ENCODE peak calls at places on chromosomes 1 and 21, in seven cellular contexts. F is OCI-LY7, Q is brain microvascular endothelial cell, X is lower leg skin, R is astrocyte of the spinal cord, V is GM12865, A is tibial nerve. P is an unnamed sample.

GRCh38 chr1:157566484-157567300 is 14.4 kb upstream of the FCRL5 start:
- DNase-seq in X (no peak), Q (no peak), R (no peak), F (peak), A (no peak), V (peak), P (no peak)

GRCh38 chr1:233015965-233016364 is 65.6 kb downstream of the NTPCR start:
- DNase-seq in V (peak), X (no peak), A (no peak), Q (no peak), F (peak), R (no peak), P (no peak)

GRCh38 chr1:59833022-59833421 is 18.3 kb downstream of the HOOK1 start:
- DNase-seq in V (no peak), X (no peak), A (no peak), Q (no peak), R (no peak), F (no peak), P (no peak)

GRCh38 chr1:185585770-185586169 is 148.4 kb upstream of the HMCN1 start:
- DNase-seq in Q (no peak), X (no peak), F (no peak), R (no peak), V (no peak), A (no peak), P (no peak)

GRCh38 chr1:52482326-52483004 is 70.4 kb downstream of the TUT4 start:
- DNase-seq in X (no peak), R (no peak), F (no peak), V (no peak), A (no peak), Q (no peak), P (no peak)

GRCh38 chr1:12600880-12601633 is 17.0 kb downstream of the DHRS3 start:
- DNase-seq in Q (no peak), V (peak), X (no peak), A (no peak), F (peak), R (no peak), P (no peak)

GRCh38 chr21:34022557-34023335 is 50.6 kb upstream of the MRPS6 start:
- DNase-seq in F (peak), X (no peak), A (no peak), R (no peak), Q (no peak), V (peak), P (peak)

GRCh38 chr1:87451229-87451900 is 122.7 kb downstream of the LMO4 start:
- DNase-seq in R (no peak), V (no peak), Q (peak), X (no peak), A (no peak), F (no peak), P (no peak)

GRCh38 chr1:59730759-59731478 is 83.8 kb upstream of the HOOK1 start:
- DNase-seq in V (no peak), Q (peak), X (peak), R (peak), A (peak), F (no peak), P (no peak)

GRCh38 chr1:53896673-53897229 is 2.8 kb downstream of the DIO1 start:
- DNase-seq in F (no peak), V (no peak), Q (no peak), X (no peak), A (no peak), R (peak), P (no peak)

GRCh38 chr1:17340358-17340757 is 31.6 kb upstream of the PADI6 start:
- DNase-seq in X (no peak), Q (no peak), R (no peak), F (no peak), V (no peak), A (no peak), P (no peak)

GRCh38 chr1:234584926-234585325 is 25.1 kb downstream of the IRF2BP2 start:
- DNase-seq in F (no peak), Q (peak), X (no peak), R (peak), V (no peak), A (no peak), P (no peak)
- TF ChIP-seq CTCF in F (no peak), Q (no peak), X (no peak), R (no peak), V (no peak), A (no peak), P (no peak)

GRCh38 chr1:234722267-234722704 is 112.3 kb upstream of the IRF2BP2 start:
- DNase-seq in R (no peak), X (no peak), V (no peak), F (no peak), Q (no peak), A (no peak), P (no peak)
- H3K4me3 ChIP-seq in R (no peak), X (no peak), V (no peak), F (no peak), Q (no peak), A (no peak), P (no peak)

DNA sequence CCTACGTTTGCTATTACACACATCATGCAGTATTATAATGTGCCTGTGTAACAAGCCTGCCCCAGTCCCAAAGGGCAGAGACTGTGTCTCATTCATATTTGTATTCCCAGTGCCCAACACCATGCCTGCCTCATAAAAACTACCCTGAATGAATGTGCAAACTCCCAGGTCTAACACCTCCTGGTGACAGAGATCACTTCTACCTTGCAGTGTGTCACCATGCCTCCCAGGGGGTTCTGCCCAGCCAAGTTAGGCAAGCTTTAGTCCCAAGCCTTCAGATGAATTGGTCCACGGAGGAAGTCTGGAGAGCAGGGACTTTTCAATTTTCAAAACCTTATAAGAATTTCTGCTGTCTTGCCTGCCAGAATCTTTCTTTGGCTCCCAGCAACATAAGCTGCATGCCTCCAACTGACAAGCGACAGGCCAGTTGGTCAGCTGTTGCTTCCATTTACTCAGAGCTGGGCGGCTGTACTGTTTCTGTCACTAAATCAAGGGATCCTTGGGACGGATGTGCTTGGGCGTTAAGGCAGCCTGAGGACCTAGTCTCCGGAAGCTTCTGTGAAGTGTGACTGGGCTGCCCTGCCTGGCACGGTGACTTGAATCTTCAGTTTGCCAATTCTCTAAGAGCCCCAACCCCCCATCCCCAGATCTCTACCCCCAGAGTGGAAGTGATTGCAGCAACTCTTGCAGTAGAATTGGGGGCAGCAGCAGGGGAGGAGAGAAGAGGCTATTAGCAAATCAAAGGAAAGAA is 1.2 kb downstream of the RXRG start:
- DNase-seq in A (no peak), R (no peak), Q (no peak), F (no peak), V (no peak), X (peak), P (no peak)
- TF ChIP-seq CTCF in A (no peak), R (no peak), Q (no peak), F (no peak), V (no peak), X (no peak), P (no peak)

GRCh38 chr1:198641966-198642656 is 3.3 kb downstream of the PTPRC start:
- DNase-seq in A (no peak), Q (no peak), X (no peak), V (no peak), F (no peak), R (no peak), P (no peak)
- H3K4me3 ChIP-seq in A (peak), Q (no peak), X (no peak), V (peak), F (peak), R (no peak), P (peak)

GRCh38 chr1:45507195-45507594 is 7.1 kb downstream of the MMACHC start:
- DNase-seq in A (no peak), V (no peak), Q (no peak), X (no peak), F (no peak), R (no peak), P (no peak)

GRCh38 chr1:45510972-45511527 is 10.6 kb downstream of the PRDX1 start:
- DNase-seq in F (no peak), R (no peak), A (no peak), V (no peak), Q (no peak), X (no peak), P (no peak)

GRCh38 chr1:45510036-45510971 is 10.2 kb downstream of the MMACHC start:
- DNase-seq in A (no peak), X (no peak), Q (no peak), F (no peak), V (no peak), R (no peak), P (no peak)

GRCh38 chr1:45507893-45508292 is 7.8 kb downstream of the MMACHC start:
- DNase-seq in F (no peak), R (no peak), Q (no peak), V (no peak), A (no peak), X (no peak), P (no peak)

GRCh38 chr1:45508295-45509151 is 8.4 kb downstream of the MMACHC start:
- DNase-seq in X (no peak), F (peak), Q (no peak), A (no peak), R (no peak), V (no peak), P (no peak)
- TF ChIP-seq CTCF in X (no peak), F (peak), Q (peak), A (no peak), R (no peak), V (no peak), P (peak)

GRCh38 chr1:234926574-234927311 is 201.9 kb downstream of the TOMM20 start:
- DNase-seq in Q (no peak), A (no peak), V (peak), F (peak), X (no peak), R (no peak), P (peak)

GRCh38 chr1:234929369-234929768 is 199.3 kb downstream of the TOMM20 start:
- DNase-seq in Q (no peak), V (no peak), R (no peak), A (no peak), X (no peak), F (no peak), P (no peak)

GRCh38 chr1:234927968-234928635 is 200.5 kb downstream of the TOMM20 start:
- DNase-seq in V (no peak), Q (no peak), F (peak), R (no peak), X (no peak), A (no peak), P (no peak)

GRCh38 chr1:234927312-234927967 is 201.2 kb downstream of the TOMM20 start:
- DNase-seq in V (no peak), A (no peak), Q (no peak), R (no peak), X (no peak), F (no peak), P (no peak)

DNA sequence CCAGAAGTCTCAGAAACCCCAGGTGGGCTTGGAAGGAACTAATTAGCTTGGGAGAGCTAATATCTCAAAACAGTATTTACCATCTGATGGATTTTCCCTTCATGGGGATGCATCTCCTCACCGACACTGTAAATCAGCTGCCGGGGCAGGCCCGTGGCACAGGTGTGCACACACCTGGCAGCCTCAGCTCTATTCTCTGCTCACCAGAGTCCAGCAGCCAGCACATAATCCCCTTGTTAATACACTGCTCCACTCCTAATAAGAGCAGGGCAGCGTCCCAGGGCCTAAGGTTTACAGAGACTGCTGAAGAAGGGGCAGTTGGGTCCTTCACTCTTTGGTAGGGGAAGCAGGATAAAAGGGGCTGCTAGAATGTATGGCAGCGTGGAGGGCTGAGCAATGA is 200.0 kb downstream of the TOMM20 start:
- DNase-seq in F (peak), V (no peak), Q (no peak), X (no peak), A (no peak), R (no peak), P (no peak)
- H3K4me3 ChIP-seq in F (no peak), V (no peak), Q (no peak), X (no peak), A (no peak), R (no peak), P (no peak)

DNA sequence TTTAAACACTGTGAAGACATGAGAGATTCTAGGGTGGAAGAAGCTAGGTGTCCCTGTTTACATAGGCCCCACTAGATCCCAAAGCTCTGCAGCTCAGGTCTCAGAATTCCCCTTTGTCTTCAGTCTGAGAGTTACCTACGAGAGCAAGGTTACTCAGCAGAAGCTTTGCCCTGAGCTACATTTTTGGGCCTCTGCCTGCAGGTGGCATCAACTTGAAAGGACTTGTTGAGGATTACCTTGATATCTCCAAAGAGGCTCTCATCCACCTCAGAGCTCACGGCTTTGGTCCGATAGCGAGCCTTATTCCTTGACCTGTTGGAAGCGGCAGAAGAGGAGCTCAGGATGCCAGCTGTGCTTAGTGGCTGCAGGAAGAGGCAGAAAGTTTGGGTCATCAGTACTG is 7.0 kb downstream of the CFAP45 start:
- DNase-seq in Q (no peak), A (no peak), R (no peak), V (no peak), X (no peak), F (no peak), P (no peak)
- TF ChIP-seq CTCF in Q (peak), A (no peak), R (no peak), V (peak), X (no peak), F (peak), P (no peak)

GRCh38 chr1:206011057-206011456 is 7.9 kb upstream of the RAB7B start:
- DNase-seq in A (no peak), X (no peak), R (no peak), V (no peak), Q (no peak), F (no peak), P (no peak)

GRCh38 chr1:206012086-206012859 is 9.1 kb upstream of the RAB7B start:
- DNase-seq in X (peak), Q (no peak), R (no peak), A (peak), V (peak), F (peak), P (peak)

GRCh38 chr1:206010101-206010500 is 6.9 kb upstream of the RAB7B start:
- DNase-seq in X (no peak), A (no peak), V (no peak), F (no peak), Q (no peak), R (no peak), P (no peak)

GRCh38 chr1:206014591-206014990 is 9.1 kb downstream of the CTSE start:
- DNase-seq in X (no peak), R (no peak), V (no peak), A (no peak), F (no peak), Q (no peak), P (no peak)

DNA sequence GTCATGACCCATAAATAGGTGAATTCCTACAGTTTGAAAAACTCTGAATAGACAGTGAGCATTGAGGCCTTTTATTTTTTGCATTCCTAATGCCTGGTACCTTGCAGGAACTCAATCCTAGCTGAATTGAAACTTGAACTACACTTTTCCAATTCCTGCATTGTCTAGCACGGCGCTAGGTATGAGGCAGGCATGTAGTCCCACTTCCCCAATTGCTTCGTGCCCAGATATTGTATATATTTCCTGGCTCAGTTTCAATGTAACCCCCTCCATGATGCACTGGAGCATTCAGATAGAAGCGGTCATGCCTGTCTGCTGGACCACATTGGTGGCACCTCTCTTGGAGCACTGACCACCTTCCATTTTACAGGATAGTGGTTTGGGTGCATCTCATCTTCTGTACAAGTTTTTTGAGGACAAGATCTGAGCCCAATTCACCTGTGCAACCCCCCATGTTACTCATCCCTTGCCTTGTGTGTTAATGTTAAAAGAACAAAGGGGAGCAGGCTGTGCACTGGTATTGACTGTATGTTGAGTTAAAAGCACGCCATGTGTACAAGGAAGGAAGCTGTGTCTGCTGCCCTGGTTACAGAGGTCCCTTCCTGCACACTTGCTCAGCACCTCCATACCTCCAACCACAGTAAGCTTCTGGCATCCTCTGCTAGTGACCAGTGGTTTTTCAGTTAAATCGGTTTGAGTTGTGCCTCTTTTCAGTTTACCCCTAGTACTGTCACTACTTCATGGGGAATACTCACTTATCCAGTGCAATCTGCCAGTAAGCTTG is 10.0 kb upstream of the RAB7B start:
- DNase-seq in Q (no peak), F (no peak), V (no peak), A (no peak), R (no peak), X (no peak), P (no peak)
- H3K4me3 ChIP-seq in Q (no peak), F (no peak), V (no peak), A (no peak), R (no peak), X (no peak), P (no peak)